ENCODE peak calls at places on chromosomes 4 and X, in five cellular contexts. One of them, this sample, is unnamed.

GRCh38 chr4:2487632-2488031 is 18.7 kb downstream of the RNF4 start:
- DNase-seq in activated T-cell treated with anti-CD3 and anti-CD28 coated beads for 24 hours: no peak
- DNase-seq in GM03348: no peak
- DNase-seq in adrenal gland: no peak
- DNase-seq in right cardiac atrium: no peak
- DNase-seq in this sample: no peak

GRCh38 chr4:73777612-73778011 is 37.2 kb downstream of the CXCL8 start:
- DNase-seq in activated T-cell treated with anti-CD3 and anti-CD28 coated beads for 24 hours: no peak
- DNase-seq in GM03348: peak
- DNase-seq in adrenal gland: no peak
- DNase-seq in right cardiac atrium: no peak
- DNase-seq in this sample: no peak

GRCh38 chr4:55303818-55304217 is 42.2 kb upstream of the SRD5A3 start:
- DNase-seq in activated T-cell treated with anti-CD3 and anti-CD28 coated beads for 24 hours: no peak
- DNase-seq in GM03348: peak
- DNase-seq in adrenal gland: no peak
- DNase-seq in right cardiac atrium: no peak
- DNase-seq in this sample: no peak

GRCh38 chr4:78057600-78058560 is 757 bp downstream of the FRAS1 start:
- DNase-seq in activated T-cell treated with anti-CD3 and anti-CD28 coated beads for 24 hours: no peak
- DNase-seq in GM03348: peak
- DNase-seq in adrenal gland: peak
- DNase-seq in right cardiac atrium: peak
- DNase-seq in this sample: peak

GRCh38 chr4:33722254-33722653 is 2522.1 kb downstream of the ARAP2 start:
- DNase-seq in activated T-cell treated with anti-CD3 and anti-CD28 coated beads for 24 hours: no peak
- DNase-seq in GM03348: peak
- DNase-seq in adrenal gland: no peak
- DNase-seq in right cardiac atrium: no peak
- DNase-seq in this sample: no peak

GRCh38 chrX:145393702-145394235 is 146.5 kb downstream of the SPANXN1 start:
- DNase-seq in activated T-cell treated with anti-CD3 and anti-CD28 coated beads for 24 hours: no peak
- DNase-seq in GM03348: no peak
- DNase-seq in adrenal gland: no peak
- DNase-seq in right cardiac atrium: no peak
- DNase-seq in this sample: no peak

GRCh38 chr4:160175064-160175643 is 1072.3 kb downstream of the RAPGEF2 start:
- DNase-seq in activated T-cell treated with anti-CD3 and anti-CD28 coated beads for 24 hours: no peak
- DNase-seq in GM03348: no peak
- DNase-seq in adrenal gland: no peak
- DNase-seq in right cardiac atrium: peak
- DNase-seq in this sample: no peak

GRCh38 chr4:148261861-148262260 is 180.4 kb downstream of the NR3C2 start:
- DNase-seq in activated T-cell treated with anti-CD3 and anti-CD28 coated beads for 24 hours: no peak
- DNase-seq in GM03348: no peak
- DNase-seq in adrenal gland: no peak
- DNase-seq in right cardiac atrium: no peak
- DNase-seq in this sample: no peak

GRCh38 chr4:21780158-21780557 is 168.4 kb downstream of the KCNIP4 start:
- DNase-seq in activated T-cell treated with anti-CD3 and anti-CD28 coated beads for 24 hours: no peak
- DNase-seq in GM03348: no peak
- DNase-seq in adrenal gland: no peak
- DNase-seq in right cardiac atrium: no peak
- DNase-seq in this sample: no peak

GRCh38 chr4:8319731-8320385 is 50.3 kb downstream of the HTRA3 start:
- DNase-seq in activated T-cell treated with anti-CD3 and anti-CD28 coated beads for 24 hours: no peak
- DNase-seq in GM03348: no peak
- DNase-seq in adrenal gland: peak
- DNase-seq in right cardiac atrium: peak
- DNase-seq in this sample: no peak

GRCh38 chr4:140834866-140835495 is 78.8 kb upstream of the TBC1D9 start:
- DNase-seq in activated T-cell treated with anti-CD3 and anti-CD28 coated beads for 24 hours: no peak
- DNase-seq in GM03348: no peak
- DNase-seq in adrenal gland: no peak
- DNase-seq in right cardiac atrium: no peak
- DNase-seq in this sample: no peak

GRCh38 chr4:147360301-147360700 is 120.6 kb upstream of the EDNRA start:
- DNase-seq in activated T-cell treated with anti-CD3 and anti-CD28 coated beads for 24 hours: no peak
- DNase-seq in GM03348: peak
- DNase-seq in adrenal gland: no peak
- DNase-seq in right cardiac atrium: no peak
- DNase-seq in this sample: no peak

GRCh38 chrX:8341814-8342590 is 122.6 kb upstream of the VCX3B start:
- DNase-seq in activated T-cell treated with anti-CD3 and anti-CD28 coated beads for 24 hours: no peak
- DNase-seq in GM03348: no peak
- DNase-seq in adrenal gland: no peak
- DNase-seq in right cardiac atrium: no peak
- DNase-seq in this sample: no peak

GRCh38 chr4:9765091-9765490 is 16.3 kb upstream of the DRD5 start:
- DNase-seq in activated T-cell treated with anti-CD3 and anti-CD28 coated beads for 24 hours: no peak
- DNase-seq in GM03348: peak
- DNase-seq in adrenal gland: peak
- DNase-seq in right cardiac atrium: no peak
- DNase-seq in this sample: peak

This sample was measured in activated naive CD8-positive, alpha-beta T cell treated with anti-CD3 and anti-CD28 coated beads for 36 hours.